ENCODE peak calls at places on chromosomes 4 and X, in five cellular contexts. One of them, this sample, is unnamed.

GRCh38 chr4:127643791-127644190 is 11.0 kb downstream of the INTU start:
- DNase-seq in posterior vena cava: no peak
- DNase-seq in tibial artery: no peak
- DNase-seq in NCI-H774: no peak
- DNase-seq in putamen: no peak
- DNase-seq in this sample: peak

GRCh38 chr4:119034276-119035008 is 101.2 kb upstream of the MYOZ2 start:
- DNase-seq in posterior vena cava: no peak
- DNase-seq in tibial artery: no peak
- DNase-seq in NCI-H774: no peak
- DNase-seq in putamen: no peak
- DNase-seq in this sample: no peak

GRCh38 chr4:182878633-182879495 is 38.3 kb downstream of the DCTD start:
- DNase-seq in posterior vena cava: peak
- DNase-seq in tibial artery: peak
- DNase-seq in NCI-H774: no peak
- DNase-seq in putamen: no peak
- DNase-seq in this sample: no peak

GRCh38 chr4:47837582-47838294 is at the start of gene CORIN:
- DNase-seq in posterior vena cava: peak
- DNase-seq in tibial artery: peak
- DNase-seq in NCI-H774: no peak
- DNase-seq in putamen: no peak
- DNase-seq in this sample: peak

GRCh38 chrX:129933700-129934099 is 27.7 kb downstream of the UTP14A start:
- DNase-seq in posterior vena cava: peak
- DNase-seq in tibial artery: no peak
- DNase-seq in NCI-H774: no peak
- DNase-seq in putamen: no peak
- DNase-seq in this sample: no peak

GRCh38 chrX:97704881-97705280 is 821.2 kb downstream of the RPA4 start:
- DNase-seq in posterior vena cava: no peak
- DNase-seq in tibial artery: no peak
- DNase-seq in NCI-H774: no peak
- DNase-seq in putamen: no peak
- DNase-seq in this sample: peak

GRCh38 chrX:133921764-133922389 is 63.5 kb downstream of the GPC3 start:
- DNase-seq in posterior vena cava: no peak
- DNase-seq in tibial artery: no peak
- DNase-seq in NCI-H774: peak
- DNase-seq in putamen: no peak
- DNase-seq in this sample: peak

GRCh38 chr4:86730310-86730709 is 118.9 kb downstream of the SLC10A6 start:
- DNase-seq in posterior vena cava: no peak
- DNase-seq in tibial artery: no peak
- DNase-seq in NCI-H774: no peak
- DNase-seq in putamen: no peak
- DNase-seq in this sample: no peak

GRCh38 chr4:11589676-11590075 is 161.0 kb upstream of the HS3ST1 start:
- DNase-seq in posterior vena cava: no peak
- DNase-seq in tibial artery: no peak
- DNase-seq in NCI-H774: no peak
- DNase-seq in putamen: no peak
- DNase-seq in this sample: no peak

GRCh38 chr4:19486400-19486799 is 765.3 kb upstream of the SLIT2 start:
- DNase-seq in posterior vena cava: no peak
- DNase-seq in tibial artery: no peak
- DNase-seq in NCI-H774: no peak
- DNase-seq in putamen: no peak
- DNase-seq in this sample: no peak

GRCh38 chr4:21248336-21248735 is 548.1 kb downstream of the PACRGL start:
- DNase-seq in posterior vena cava: no peak
- DNase-seq in tibial artery: no peak
- DNase-seq in NCI-H774: no peak
- DNase-seq in putamen: no peak
- DNase-seq in this sample: no peak

GRCh38 chr4:172142331-172142738 is 329.1 kb downstream of the GALNTL6 start:
- DNase-seq in posterior vena cava: no peak
- DNase-seq in tibial artery: no peak
- DNase-seq in NCI-H774: no peak
- DNase-seq in putamen: no peak
- DNase-seq in this sample: no peak

GRCh38 chr4:155433636-155434360 is 57.0 kb upstream of the MAP9 start:
- DNase-seq in posterior vena cava: no peak
- DNase-seq in tibial artery: no peak
- DNase-seq in NCI-H774: no peak
- DNase-seq in putamen: no peak
- DNase-seq in this sample: no peak

GRCh38 chrX:54413753-54414152 is 26.5 kb upstream of the TSR2 start:
- DNase-seq in posterior vena cava: no peak
- DNase-seq in tibial artery: no peak
- DNase-seq in NCI-H774: no peak
- DNase-seq in putamen: no peak
- DNase-seq in this sample: no peak

GRCh38 chr4:165383757-165384156 is 4.9 kb downstream of the CPE start:
- DNase-seq in posterior vena cava: no peak
- DNase-seq in tibial artery: no peak
- DNase-seq in NCI-H774: no peak
- DNase-seq in putamen: no peak
- DNase-seq in this sample: no peak